ENCODE peak calls at places on chromosomes 16 and 17, in seven cellular contexts. One of them, this sample, is unnamed.

GRCh38 chr16:31568577-31569359 is 41.1 kb downstream of the AHSP start:
- DNase-seq in mesothelial cell of epicardium: no peak
- DNase-seq in HFFc6: no peak
- DNase-seq in BJ: no peak
- DNase-seq in uterus: peak
- DNase-seq in AG09319: no peak
- DNase-seq in CD8-positive, alpha-beta T cell: no peak
- DNase-seq in this sample: no peak

GRCh38 chr16:19235886-19236285 is 49.6 kb upstream of the CLEC19A start:
- DNase-seq in mesothelial cell of epicardium: no peak
- DNase-seq in HFFc6: no peak
- DNase-seq in BJ: no peak
- DNase-seq in uterus: no peak
- DNase-seq in AG09319: no peak
- DNase-seq in CD8-positive, alpha-beta T cell: no peak
- DNase-seq in this sample: no peak

GRCh38 chr17:8885968-8886674 is 18.6 kb upstream of the PIK3R6 start:
- DNase-seq in mesothelial cell of epicardium: no peak
- DNase-seq in HFFc6: no peak
- DNase-seq in BJ: no peak
- DNase-seq in uterus: no peak
- DNase-seq in AG09319: no peak
- DNase-seq in CD8-positive, alpha-beta T cell: no peak
- DNase-seq in this sample: no peak

GRCh38 chr17:83186226-83186625 is 106.8 kb downstream of the METRNL start:
- DNase-seq in mesothelial cell of epicardium: peak
- DNase-seq in HFFc6: no peak
- DNase-seq in BJ: no peak
- DNase-seq in uterus: no peak
- DNase-seq in AG09319: no peak
- DNase-seq in CD8-positive, alpha-beta T cell: no peak
- DNase-seq in this sample: no peak

GRCh38 chr17:75848523-75849303 is 4.5 kb upstream of the UNC13D start:
- DNase-seq in mesothelial cell of epicardium: no peak
- DNase-seq in HFFc6: peak
- DNase-seq in BJ: no peak
- DNase-seq in uterus: peak
- DNase-seq in AG09319: no peak
- DNase-seq in CD8-positive, alpha-beta T cell: peak
- DNase-seq in this sample: peak

GRCh38 chr17:76197911-76198310 is 42.4 kb downstream of the RNF157 start:
- DNase-seq in mesothelial cell of epicardium: no peak
- DNase-seq in HFFc6: no peak
- DNase-seq in BJ: no peak
- DNase-seq in uterus: no peak
- DNase-seq in AG09319: no peak
- DNase-seq in CD8-positive, alpha-beta T cell: no peak
- DNase-seq in this sample: no peak

GRCh38 chr16:12201216-12201615 is 224.7 kb downstream of the SNX29 start:
- DNase-seq in mesothelial cell of epicardium: no peak
- DNase-seq in HFFc6: peak
- DNase-seq in BJ: no peak
- DNase-seq in uterus: no peak
- DNase-seq in AG09319: no peak
- DNase-seq in CD8-positive, alpha-beta T cell: no peak
- DNase-seq in this sample: no peak

GRCh38 chr17:81553018-81553615 is 964 bp upstream of the FAAP100 start:
- DNase-seq in mesothelial cell of epicardium: no peak
- DNase-seq in HFFc6: peak
- DNase-seq in BJ: no peak
- DNase-seq in uterus: peak
- DNase-seq in AG09319: no peak
- DNase-seq in CD8-positive, alpha-beta T cell: peak
- DNase-seq in this sample: no peak

GRCh38 chr17:34413443-34414076 is 50.5 kb upstream of the CCL1 start:
- DNase-seq in mesothelial cell of epicardium: no peak
- DNase-seq in HFFc6: no peak
- DNase-seq in BJ: no peak
- DNase-seq in uterus: no peak
- DNase-seq in AG09319: no peak
- DNase-seq in CD8-positive, alpha-beta T cell: no peak
- DNase-seq in this sample: no peak

GRCh38 chr17:8153550-8153956 is 1.3 kb upstream of the PER1 start:
- DNase-seq in mesothelial cell of epicardium: no peak
- DNase-seq in HFFc6: peak
- DNase-seq in BJ: peak
- DNase-seq in uterus: peak
- DNase-seq in AG09319: peak
- DNase-seq in CD8-positive, alpha-beta T cell: no peak
- DNase-seq in this sample: no peak

GRCh38 chr17:77391668-77392375 is 251.1 kb downstream of the SEC14L1 start:
- DNase-seq in mesothelial cell of epicardium: no peak
- DNase-seq in HFFc6: peak
- DNase-seq in BJ: peak
- DNase-seq in uterus: peak
- DNase-seq in AG09319: peak
- DNase-seq in CD8-positive, alpha-beta T cell: no peak
- DNase-seq in this sample: no peak

GRCh38 chr16:6105115-6105514 is 1007.5 kb upstream of the EEF2KMT start:
- DNase-seq in mesothelial cell of epicardium: no peak
- DNase-seq in HFFc6: peak
- DNase-seq in BJ: no peak
- DNase-seq in uterus: no peak
- DNase-seq in AG09319: no peak
- DNase-seq in CD8-positive, alpha-beta T cell: no peak
- DNase-seq in this sample: no peak

GRCh38 chr17:1005361-1005946 is 8.5 kb downstream of the TIMM22 start:
- DNase-seq in mesothelial cell of epicardium: no peak
- DNase-seq in HFFc6: no peak
- DNase-seq in BJ: no peak
- DNase-seq in uterus: peak
- DNase-seq in AG09319: peak
- DNase-seq in CD8-positive, alpha-beta T cell: no peak
- DNase-seq in this sample: no peak

GRCh38 chr17:80316431-80316830 is 55.8 kb downstream of the RNF213 start:
- DNase-seq in mesothelial cell of epicardium: no peak
- DNase-seq in HFFc6: no peak
- DNase-seq in BJ: no peak
- DNase-seq in uterus: no peak
- DNase-seq in AG09319: no peak
- DNase-seq in CD8-positive, alpha-beta T cell: no peak
- DNase-seq in this sample: no peak

GRCh38 chr17:4900231-4901107 is 1.1 kb downstream of the C17orf107 start:
- DNase-seq in mesothelial cell of epicardium: no peak
- DNase-seq in HFFc6: no peak
- DNase-seq in BJ: no peak
- DNase-seq in uterus: no peak
- DNase-seq in AG09319: no peak
- DNase-seq in CD8-positive, alpha-beta T cell: peak
- DNase-seq in this sample: no peak

GRCh38 chr16:68642436-68643064 is 2.6 kb upstream of the CDH3 start:
- DNase-seq in mesothelial cell of epicardium: peak
- DNase-seq in HFFc6: no peak
- DNase-seq in BJ: no peak
- DNase-seq in uterus: peak
- DNase-seq in AG09319: no peak
- DNase-seq in CD8-positive, alpha-beta T cell: no peak
- DNase-seq in this sample: peak

GRCh38 chr16:55444754-55445485 is 34.1 kb upstream of the MMP2 start:
- DNase-seq in mesothelial cell of epicardium: no peak
- DNase-seq in HFFc6: no peak
- DNase-seq in BJ: no peak
- DNase-seq in uterus: no peak
- DNase-seq in AG09319: no peak
- DNase-seq in CD8-positive, alpha-beta T cell: no peak
- DNase-seq in this sample: no peak

GRCh38 chr16:77431131-77431670 is 3.6 kb downstream of the ADAMTS18 start:
- DNase-seq in mesothelial cell of epicardium: no peak
- DNase-seq in HFFc6: no peak
- DNase-seq in BJ: no peak
- DNase-seq in uterus: no peak
- DNase-seq in AG09319: no peak
- DNase-seq in CD8-positive, alpha-beta T cell: no peak
- DNase-seq in this sample: no peak

GRCh38 chr17:8458128-8458527 is 22.4 kb downstream of the NDEL1 start:
- DNase-seq in mesothelial cell of epicardium: no peak
- DNase-seq in HFFc6: no peak
- DNase-seq in BJ: no peak
- DNase-seq in uterus: no peak
- DNase-seq in AG09319: no peak
- DNase-seq in CD8-positive, alpha-beta T cell: no peak
- DNase-seq in this sample: no peak

GRCh38 chr17:63534078-63534570 is 11.0 kb downstream of the KCNH6 start:
- DNase-seq in mesothelial cell of epicardium: no peak
- DNase-seq in HFFc6: no peak
- DNase-seq in BJ: no peak
- DNase-seq in uterus: no peak
- DNase-seq in AG09319: no peak
- DNase-seq in CD8-positive, alpha-beta T cell: no peak
- DNase-seq in this sample: no peak

GRCh38 chr16:3690991-3691720 is 26.2 kb downstream of the TRAP1 start:
- DNase-seq in mesothelial cell of epicardium: no peak
- DNase-seq in HFFc6: no peak
- DNase-seq in BJ: peak
- DNase-seq in uterus: peak
- DNase-seq in AG09319: no peak
- DNase-seq in CD8-positive, alpha-beta T cell: no peak
- DNase-seq in this sample: no peak

DNA sequence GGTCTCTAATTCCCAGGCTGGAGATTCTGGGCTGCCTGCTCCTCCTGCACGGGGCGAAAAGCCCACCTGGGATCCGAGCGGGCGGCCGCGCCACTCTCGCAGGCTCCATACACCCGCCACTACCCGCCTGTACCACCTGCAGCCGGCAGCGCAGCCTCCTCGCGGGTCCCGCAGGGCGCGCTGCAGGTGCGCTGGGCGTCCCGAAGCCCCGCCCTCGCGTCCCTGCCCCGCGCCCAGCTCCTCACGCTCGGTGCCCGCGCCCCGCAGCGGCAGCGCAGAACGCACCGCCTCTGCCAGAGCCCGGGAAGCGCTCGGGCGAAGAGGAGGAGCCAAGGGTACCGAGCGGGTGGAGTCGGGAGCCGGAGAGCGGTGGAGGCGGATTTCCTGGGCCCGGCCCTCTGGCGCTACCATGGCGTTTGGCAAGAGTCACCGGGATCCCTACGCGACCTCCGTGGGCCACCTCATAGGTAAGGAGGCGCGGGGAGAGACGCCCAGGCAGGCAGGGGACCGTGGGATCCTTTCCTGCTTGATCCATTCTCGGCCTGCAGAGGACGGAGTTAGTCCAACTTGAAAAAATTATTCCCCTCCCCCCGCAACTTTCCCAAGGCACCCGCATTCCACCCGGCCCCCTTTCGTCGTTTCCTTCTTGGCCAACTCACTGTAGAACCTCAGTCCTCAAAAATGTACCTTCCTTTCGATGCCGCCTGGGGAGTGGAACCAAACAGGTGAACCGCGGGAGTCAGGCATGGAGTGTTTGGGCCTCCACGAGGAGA is at the start of gene TOM1L1:
- DNase-seq in mesothelial cell of epicardium: peak
- DNase-seq in HFFc6: peak
- DNase-seq in BJ: peak
- DNase-seq in uterus: peak
- DNase-seq in AG09319: no peak
- DNase-seq in CD8-positive, alpha-beta T cell: no peak
- DNase-seq in this sample: peak
- TF ChIP-seq CTCF in mesothelial cell of epicardium: no peak
- TF ChIP-seq CTCF in HFFc6: peak
- TF ChIP-seq CTCF in BJ: peak
- TF ChIP-seq CTCF in uterus: no peak
- TF ChIP-seq CTCF in AG09319: no peak
- TF ChIP-seq CTCF in CD8-positive, alpha-beta T cell: no peak
- TF ChIP-seq CTCF in this sample: peak

GRCh38 chr16:49608801-49609200 is 235.2 kb downstream of the C16orf78 start:
- DNase-seq in mesothelial cell of epicardium: no peak
- DNase-seq in HFFc6: no peak
- DNase-seq in BJ: no peak
- DNase-seq in uterus: peak
- DNase-seq in AG09319: no peak
- DNase-seq in CD8-positive, alpha-beta T cell: no peak
- DNase-seq in this sample: no peak
- TF ChIP-seq CTCF in mesothelial cell of epicardium: no peak
- TF ChIP-seq CTCF in HFFc6: no peak
- TF ChIP-seq CTCF in BJ: peak
- TF ChIP-seq CTCF in uterus: peak
- TF ChIP-seq CTCF in AG09319: peak
- TF ChIP-seq CTCF in CD8-positive, alpha-beta T cell: no peak
- TF ChIP-seq CTCF in this sample: peak

GRCh38 chr17:78559024-78559423 is 18.2 kb downstream of the DNAH17 start:
- DNase-seq in mesothelial cell of epicardium: no peak
- DNase-seq in HFFc6: no peak
- DNase-seq in BJ: no peak
- DNase-seq in uterus: no peak
- DNase-seq in AG09319: no peak
- DNase-seq in CD8-positive, alpha-beta T cell: no peak
- DNase-seq in this sample: no peak

GRCh38 chr17:78561166-78561565 is 16.0 kb downstream of the DNAH17 start:
- DNase-seq in mesothelial cell of epicardium: no peak
- DNase-seq in HFFc6: no peak
- DNase-seq in BJ: no peak
- DNase-seq in uterus: no peak
- DNase-seq in AG09319: no peak
- DNase-seq in CD8-positive, alpha-beta T cell: no peak
- DNase-seq in this sample: no peak

GRCh38 chr17:78558181-78558850 is 18.9 kb downstream of the DNAH17 start:
- DNase-seq in mesothelial cell of epicardium: no peak
- DNase-seq in HFFc6: peak
- DNase-seq in BJ: no peak
- DNase-seq in uterus: no peak
- DNase-seq in AG09319: no peak
- DNase-seq in CD8-positive, alpha-beta T cell: no peak
- DNase-seq in this sample: no peak

GRCh38 chr17:78560731-78561130 is 16.5 kb downstream of the DNAH17 start:
- DNase-seq in mesothelial cell of epicardium: no peak
- DNase-seq in HFFc6: no peak
- DNase-seq in BJ: no peak
- DNase-seq in uterus: no peak
- DNase-seq in AG09319: no peak
- DNase-seq in CD8-positive, alpha-beta T cell: no peak
- DNase-seq in this sample: no peak

GRCh38 chr17:78559749-78560368 is 17.3 kb downstream of the DNAH17 start:
- DNase-seq in mesothelial cell of epicardium: no peak
- DNase-seq in HFFc6: no peak
- DNase-seq in BJ: no peak
- DNase-seq in uterus: no peak
- DNase-seq in AG09319: no peak
- DNase-seq in CD8-positive, alpha-beta T cell: no peak
- DNase-seq in this sample: no peak
- TF ChIP-seq CTCF in mesothelial cell of epicardium: no peak
- TF ChIP-seq CTCF in HFFc6: no peak
- TF ChIP-seq CTCF in BJ: no peak
- TF ChIP-seq CTCF in uterus: no peak
- TF ChIP-seq CTCF in AG09319: no peak
- TF ChIP-seq CTCF in CD8-positive, alpha-beta T cell: no peak
- TF ChIP-seq CTCF in this sample: no peak

DNA sequence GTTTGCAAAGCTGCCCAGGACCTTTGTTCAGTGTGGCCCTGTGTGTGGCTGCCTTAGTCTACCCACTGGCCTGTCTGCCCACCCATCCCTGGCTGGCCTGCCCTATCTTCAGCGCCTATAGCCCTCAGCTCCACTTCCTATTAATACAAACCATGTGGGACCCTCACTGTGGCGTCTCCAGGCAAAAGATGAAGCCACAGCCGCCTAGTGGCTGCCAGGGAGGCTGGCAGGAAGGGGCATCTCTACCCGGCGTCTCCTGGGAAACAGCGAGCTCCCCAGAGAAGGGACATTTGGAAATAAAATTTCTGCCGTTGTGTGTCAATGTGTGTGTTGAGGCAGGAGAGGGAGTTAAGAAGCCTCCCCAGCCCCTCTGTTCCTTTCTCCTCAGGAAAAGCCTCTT is 31.5 kb downstream of the NEUROD2 start:
- DNase-seq in mesothelial cell of epicardium: no peak
- DNase-seq in HFFc6: peak
- DNase-seq in BJ: no peak
- DNase-seq in uterus: no peak
- DNase-seq in AG09319: no peak
- DNase-seq in CD8-positive, alpha-beta T cell: no peak
- DNase-seq in this sample: no peak
- TF ChIP-seq CTCF in mesothelial cell of epicardium: no peak
- TF ChIP-seq CTCF in HFFc6: peak
- TF ChIP-seq CTCF in BJ: peak
- TF ChIP-seq CTCF in uterus: no peak
- TF ChIP-seq CTCF in AG09319: peak
- TF ChIP-seq CTCF in CD8-positive, alpha-beta T cell: no peak
- TF ChIP-seq CTCF in this sample: peak

This sample was measured in progenitor cell of endocrine pancreas.